ENCODE peak calls at places on chromosome 14, in nine cellular contexts. J is cardiac muscle cell, F is foreskin fibroblast, N is testis, D is IMR-90, Z is HFF-Myc, S is WERI-Rb-1, C is astrocyte of the spinal cord, Y is psoas muscle. T is an unnamed sample.

GRCh38 chr14:101359221-101360044 is 201.9 kb upstream of the DIO3 start:
- DNase-seq in F (no peak), S (peak; percentile 40), C (peak; percentile 22), D (no peak), Y (peak; percentile 89), J (no peak), Z (no peak), N (peak; percentile 78), T (peak; percentile 12)

GRCh38 chr14:105074601-105075053 is 9.4 kb upstream of the GPR132 start:
- DNase-seq in Y (peak; percentile 46), C (no peak), F (no peak), N (no peak), S (peak; percentile 36), Z (no peak), J (no peak), D (no peak), T (no peak)

GRCh38 chr14:36524874-36525745 is 5.1 kb upstream of the NKX2-1 start:
- DNase-seq in Z (no peak), S (no peak), F (no peak), Y (peak; percentile 66), D (no peak), J (peak; percentile 35), C (no peak), N (peak; percentile 78), T (no peak)

GRCh38 chr14:68546839-68547238 is 246.0 kb downstream of the ZFP36L1 start:
- DNase-seq in Z (no peak), N (no peak), J (peak; percentile 77), C (peak; percentile 69), F (peak; percentile 88), D (peak; percentile 88), S (no peak), Y (peak; percentile 66), T (peak; percentile 87)

GRCh38 chr14:101857226-101857625 is 95.7 kb downstream of the PPP2R5C start:
- DNase-seq in N (peak; percentile 50), C (no peak), J (no peak), Y (no peak), F (no peak), S (no peak), Z (no peak), D (no peak), T (no peak)

GRCh38 chr14:68137704-68138619 is 318.4 kb downstream of the RAD51B start:
- DNase-seq in J (peak; percentile 89), N (no peak), D (peak; percentile 95), F (peak; percentile 92), C (peak; percentile 95), S (no peak), Y (peak; percentile 69), Z (peak; percentile 96), T (peak; percentile 98)

GRCh38 chr14:59520224-59520623 is 35.9 kb downstream of the JKAMP start:
- DNase-seq in N (no peak), J (no peak), C (no peak), S (no peak), Y (no peak), D (no peak), Z (no peak), F (no peak), T (no peak)

GRCh38 chr14:21068521-21069387 is 1.4 kb upstream of the ARHGEF40 start:
- DNase-seq in Y (peak; percentile 76), S (peak; percentile 70), C (peak; percentile 57), Z (no peak), J (peak; percentile 63), D (peak; percentile 52), F (no peak), N (peak; percentile 68), T (peak; percentile 69)

GRCh38 chr14:94114589-94115067 is 4.1 kb downstream of the IFI27 start:
- DNase-seq in C (no peak), J (no peak), Y (no peak), Z (no peak), D (no peak), F (no peak), N (no peak), S (no peak), T (no peak)

GRCh38 chr14:54002653-54003052 is 46.0 kb upstream of the BMP4 start:
- DNase-seq in F (peak; percentile 77), Z (peak; percentile 41), J (peak; percentile 25), Y (no peak), D (peak; percentile 74), N (no peak), C (peak; percentile 46), S (no peak), T (peak; percentile 30)

GRCh38 chr14:106507354-106507753 is 981.0 kb downstream of the TMEM121 start:
- DNase-seq in J (no peak), Y (no peak), F (no peak), Z (no peak), D (no peak), S (no peak), C (no peak), N (no peak), T (no peak)

GRCh38 chr14:87847216-87847615 is 145.8 kb downstream of the GALC start:
- DNase-seq in S (no peak), J (no peak), Z (no peak), D (no peak), N (no peak), F (no peak), Y (no peak), C (no peak), T (no peak)

GRCh38 chr14:102849522-102850379 is 72.5 kb downstream of the TRAF3 start:
- DNase-seq in Z (no peak), C (peak; percentile 27), J (peak; percentile 19), N (no peak), D (peak; percentile 64), F (no peak), Y (no peak), S (no peak), T (peak; percentile 31)

GRCh38 chr14:44954750-44955149 is 7.0 kb downstream of the KLHL28 start:
- DNase-seq in C (no peak), J (no peak), Z (no peak), F (no peak), N (no peak), D (no peak), Y (no peak), S (no peak), T (no peak)

GRCh38 chr14:54890794-54891193 is 11.8 kb downstream of the GCH1 start:
- DNase-seq in N (no peak), C (no peak), J (no peak), Z (no peak), Y (no peak), D (no peak), F (no peak), S (no peak), T (no peak)

GRCh38 chr14:55850803-55851202 is 267.4 kb upstream of the PELI2 start:
- DNase-seq in D (peak; percentile 75), N (no peak), Y (no peak), F (peak; percentile 65), J (peak; percentile 64), C (no peak), Z (peak; percentile 17), S (no peak), T (peak; percentile 26)

GRCh38 chr14:65054471-65055085 is 47.7 kb downstream of the MAX start:
- DNase-seq in D (no peak), C (no peak), S (peak; percentile 18), N (no peak), Z (no peak), Y (no peak), J (no peak), F (no peak), T (no peak)

GRCh38 chr14:66330218-66330617 is 156.0 kb upstream of the CCDC196 start:
- DNase-seq in D (no peak), N (no peak), S (no peak), C (no peak), Y (no peak), F (no peak), J (no peak), Z (no peak), T (no peak)

GRCh38 chr14:36479344-36479743 is 40.7 kb downstream of the NKX2-1 start:
- DNase-seq in Z (no peak), J (no peak), F (no peak), D (no peak), S (no peak), Y (no peak), N (no peak), C (no peak), T (no peak)

DNA sequence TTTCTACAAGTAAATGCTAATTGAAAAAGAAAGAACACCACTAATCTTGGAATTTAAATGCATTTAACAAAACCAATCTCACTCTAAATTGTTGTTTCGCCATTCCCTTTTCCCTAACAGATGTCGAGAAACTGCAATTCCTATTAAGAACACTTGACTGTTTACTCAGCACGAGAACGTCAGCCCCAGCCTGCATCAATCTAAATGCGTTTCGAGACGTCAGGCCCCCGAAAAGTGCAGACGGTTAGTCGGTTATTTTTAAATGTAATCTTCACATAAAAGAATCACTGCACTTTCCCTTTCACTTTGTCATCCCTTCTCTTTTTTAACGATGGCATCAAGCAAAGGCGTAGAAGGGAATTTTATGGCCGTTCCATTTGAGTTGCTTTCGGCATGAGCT is 837.6 kb downstream of the VRK1 start:
- DNase-seq in F (no peak), Y (no peak), D (no peak), J (no peak), C (no peak), Z (no peak), N (peak; percentile 17), S (no peak), T (no peak)
- TF ChIP-seq CTCF in F (no peak), Y (no peak), D (no peak), J (no peak), C (no peak), Z (no peak), N (no peak), S (no peak), T (no peak)

GRCh38 chr14:75476274-75476995 is 45.8 kb upstream of the BATF start:
- DNase-seq in C (no peak), Z (no peak), N (peak; percentile 27), D (peak; percentile 29), S (peak; percentile 51), F (no peak), Y (no peak), J (peak; percentile 34), T (no peak)
- H3K4me3 ChIP-seq in C (no peak overlapping the region), Z (no peak overlapping the region), N (no peak overlapping the region), D (no peak overlapping the region), S (no peak overlapping the region), F (no peak overlapping the region), Y (no peak overlapping the region), J (no peak overlapping the region), T (no peak overlapping the region)

GRCh38 chr14:71789005-71789404 is 143.2 kb upstream of the RGS6 start:
- DNase-seq in C (no peak), N (no peak), S (no peak), J (no peak), F (no peak), Y (no peak), D (no peak), Z (no peak), T (no peak)
- TF ChIP-seq CTCF in C (no peak), N (no peak), S (no peak), J (no peak), F (no peak), Y (no peak), D (no peak), Z (no peak), T (no peak)

GRCh38 chr14:77641207-77641533 is 24.7 kb upstream of the SPTLC2 start:
- DNase-seq in D (no peak), F (no peak), C (no peak), Y (no peak), S (no peak), N (peak; percentile 32), Z (no peak), J (no peak), T (no peak)
- H3K4me3 ChIP-seq in D (no peak overlapping the region), F (no peak overlapping the region), C (no peak overlapping the region), Y (peak overlapping the region; percentile 64), S (no peak overlapping the region), N (peak overlapping the region; percentile 69), Z (no peak overlapping the region), J (no peak overlapping the region), T (no peak overlapping the region)